ENCODE peak calls at places on chromosomes 13 and 19, in four cellular contexts. J, I, M and E are unnamed samples.

GRCh38 chr13:51738226-51738905 is 65.6 kb downstream of the DHRS12 start:
- DNase-seq in J (no peak), I (no peak), M (no peak), E (no peak)

GRCh38 chr13:46288570-46289259 is 77.0 kb downstream of the LRRC63 start:
- DNase-seq in J (peak; percentile 68), I (peak; percentile 19), M (peak; percentile 38), E (peak; percentile 46)

GRCh38 chr13:79853258-79853657 is 372.3 kb downstream of the NDFIP2 start:
- DNase-seq in J (no peak), I (no peak), M (no peak), E (no peak)

GRCh38 chr13:23966691-23967615 is 69.7 kb upstream of the C1QTNF9B start:
- DNase-seq in J (no peak), I (no peak), M (no peak), E (no peak)

GRCh38 chr13:76552807-76553206 is 333.4 kb downstream of the KCTD12 start:
- DNase-seq in J (no peak), I (no peak), M (no peak), E (no peak)

GRCh38 chr19:28319208-28319607 is 893.7 kb downstream of the UQCRFS1 start:
- DNase-seq in J (no peak), I (no peak), M (no peak), E (no peak)

GRCh38 chr19:3336680-3337523 is 29.5 kb upstream of the NFIC start:
- DNase-seq in J (no peak), I (peak; percentile 26), M (no peak), E (peak; percentile 84)

GRCh38 chr19:12065100-12065538 is 588 bp downstream of the ZNF844 start:
- DNase-seq in J (no peak), I (no peak), M (no peak), E (peak; percentile 40)

GRCh38 chr13:33090755-33091454 is 74.7 kb downstream of the KL start:
- DNase-seq in J (no peak), I (no peak), M (no peak), E (no peak)

GRCh38 chr13:48783181-48783630 is 129.5 kb downstream of the CYSLTR2 start:
- DNase-seq in J (no peak), I (no peak), M (peak; percentile 89), E (peak; percentile 87)

GRCh38 chr19:42074513-42075363 is 1.2 kb upstream of the ZNF574 start:
- DNase-seq in J (no peak), I (peak; percentile 40), M (no peak), E (peak; percentile 38)

GRCh38 chr19:13103961-13104847 is 1.5 kb upstream of the LYL1 start:
- DNase-seq in J (peak; percentile 64), I (no peak), M (no peak), E (no peak)

GRCh38 chr19:45200614-45201013 is 22.0 kb downstream of the BLOC1S3 start:
- DNase-seq in J (peak; percentile 76), I (peak; percentile 20), M (peak; percentile 30), E (no peak)

GRCh38 chr13:19643652-19644051 is 10.2 kb downstream of the MPHOSPH8 start:
- DNase-seq in J (no peak), I (no peak), M (no peak), E (no peak)

GRCh38 chr19:41726493-41726892 is 18.1 kb downstream of the CEACAM5 start:
- DNase-seq in J (no peak), I (no peak), M (no peak), E (no peak)

GRCh38 chr13:101116826-101117225 is 299.5 kb downstream of the NALCN start:
- DNase-seq in J (peak; percentile 6), I (no peak), M (no peak), E (no peak)

GRCh38 chr19:42110658-42111057 is 21.6 kb downstream of the POU2F2 start:
- DNase-seq in J (no peak), I (no peak), M (no peak), E (no peak)

GRCh38 chr13:84917252-84917878 is 881.9 kb downstream of the SLITRK6 start:
- DNase-seq in J (no peak), I (no peak), M (peak; percentile 4), E (no peak)

GRCh38 chr13:74290324-74290773 is 156.1 kb upstream of the KLF12 start:
- DNase-seq in J (peak; percentile 52), I (peak; percentile 90), M (peak; percentile 97), E (peak; percentile 98)

GRCh38 chr19:7191946-7192691 is 102.1 kb downstream of the INSR start:
- DNase-seq in J (no peak), I (no peak), M (no peak), E (no peak)

GRCh38 chr13:113589961-113590339 is 5.4 kb downstream of the TFDP1 start:
- DNase-seq in J (no peak), I (no peak), M (no peak), E (no peak)

GRCh38 chr19:5095568-5095850 is 126.6 kb downstream of the KDM4B start:
- DNase-seq in J (no peak), I (no peak), M (no peak), E (no peak)

GRCh38 chr19:6125571-6125989 is 9.9 kb upstream of the ACSBG2 start:
- DNase-seq in J (peak; percentile 73), I (peak; percentile 67), M (peak; percentile 73), E (peak; percentile 79)

GRCh38 chr19:6222884-6223283 is 56.9 kb downstream of the MLLT1 start:
- DNase-seq in J (no peak), I (no peak), M (peak; percentile 42), E (no peak)